ENCODE peak calls at places on chromosomes 13 and 19, in five cellular contexts. One of them, this sample, is unnamed.

GRCh38 chr19:29952646-29953045 is 10.6 kb downstream of the URI1 start:
- DNase-seq in heart left ventricle: no peak
- DNase-seq in stomach: no peak
- DNase-seq in breast epithelium: no peak
- DNase-seq in sigmoid colon: no peak
- DNase-seq in this sample: no peak

GRCh38 chr13:27425918-27426630 is 1.7 kb downstream of the GTF3A start:
- DNase-seq in heart left ventricle: peak
- DNase-seq in stomach: peak
- DNase-seq in breast epithelium: peak
- DNase-seq in sigmoid colon: peak
- DNase-seq in this sample: peak

GRCh38 chr19:932647-933552 is 7.1 kb downstream of the ARID3A start:
- DNase-seq in heart left ventricle: peak
- DNase-seq in stomach: peak
- DNase-seq in breast epithelium: peak
- DNase-seq in sigmoid colon: peak
- DNase-seq in this sample: peak

GRCh38 chr13:80132741-80133601 is 208.0 kb downstream of the SPRY2 start:
- DNase-seq in heart left ventricle: peak
- DNase-seq in stomach: peak
- DNase-seq in breast epithelium: no peak
- DNase-seq in sigmoid colon: peak
- DNase-seq in this sample: peak

GRCh38 chr19:40279120-40279551 is 6.0 kb downstream of the AKT2 start:
- DNase-seq in heart left ventricle: peak
- DNase-seq in stomach: no peak
- DNase-seq in breast epithelium: no peak
- DNase-seq in sigmoid colon: peak
- DNase-seq in this sample: no peak

GRCh38 chr13:69904784-69905183 is 202.8 kb upstream of the ATXN8OS start:
- DNase-seq in heart left ventricle: no peak
- DNase-seq in stomach: no peak
- DNase-seq in breast epithelium: no peak
- DNase-seq in sigmoid colon: no peak
- DNase-seq in this sample: no peak

GRCh38 chr13:50467156-50467814 is 376.2 kb downstream of the DLEU7 start:
- DNase-seq in heart left ventricle: no peak
- DNase-seq in stomach: no peak
- DNase-seq in breast epithelium: no peak
- DNase-seq in sigmoid colon: no peak
- DNase-seq in this sample: no peak

GRCh38 chr19:44003461-44004134 is 841 bp downstream of the ZNF230 start:
- DNase-seq in heart left ventricle: no peak
- DNase-seq in stomach: no peak
- DNase-seq in breast epithelium: no peak
- DNase-seq in sigmoid colon: no peak
- DNase-seq in this sample: peak

GRCh38 chr19:29805026-29805925 is 6.5 kb upstream of the CCNE1 start:
- DNase-seq in heart left ventricle: no peak
- DNase-seq in stomach: no peak
- DNase-seq in breast epithelium: no peak
- DNase-seq in sigmoid colon: no peak
- DNase-seq in this sample: no peak

GRCh38 chr19:12035220-12036172 is at the start of gene ZNF433:
- DNase-seq in heart left ventricle: peak
- DNase-seq in stomach: peak
- DNase-seq in breast epithelium: peak
- DNase-seq in sigmoid colon: peak
- DNase-seq in this sample: peak

GRCh38 chr13:48775804-48776203 is 122.1 kb downstream of the CYSLTR2 start:
- DNase-seq in heart left ventricle: no peak
- DNase-seq in stomach: no peak
- DNase-seq in breast epithelium: no peak
- DNase-seq in sigmoid colon: no peak
- DNase-seq in this sample: no peak

GRCh38 chr13:111912453-111912866 is 154.5 kb upstream of the SOX1 start:
- DNase-seq in heart left ventricle: no peak
- DNase-seq in stomach: no peak
- DNase-seq in breast epithelium: no peak
- DNase-seq in sigmoid colon: peak
- DNase-seq in this sample: peak

GRCh38 chr19:1855040-1855827 is 7.0 kb upstream of the REXO1 start:
- DNase-seq in heart left ventricle: peak
- DNase-seq in stomach: peak
- DNase-seq in breast epithelium: peak
- DNase-seq in sigmoid colon: peak
- DNase-seq in this sample: peak

GRCh38 chr13:101949681-101950080 is 452.2 kb downstream of the FGF14 start:
- DNase-seq in heart left ventricle: no peak
- DNase-seq in stomach: no peak
- DNase-seq in breast epithelium: no peak
- DNase-seq in sigmoid colon: no peak
- DNase-seq in this sample: no peak

GRCh38 chr19:11381535-11382369 is 2.4 kb downstream of the EPOR start:
- DNase-seq in heart left ventricle: peak
- DNase-seq in stomach: peak
- DNase-seq in breast epithelium: no peak
- DNase-seq in sigmoid colon: peak
- DNase-seq in this sample: peak

GRCh38 chr13:113629814-113630213 is 28.2 kb downstream of the ATP4B start:
- DNase-seq in heart left ventricle: no peak
- DNase-seq in stomach: no peak
- DNase-seq in breast epithelium: peak
- DNase-seq in sigmoid colon: peak
- DNase-seq in this sample: no peak

GRCh38 chr19:2212861-2213711 is 23.0 kb downstream of the PLEKHJ1 start:
- DNase-seq in heart left ventricle: no peak
- DNase-seq in stomach: peak
- DNase-seq in breast epithelium: no peak
- DNase-seq in sigmoid colon: no peak
- DNase-seq in this sample: no peak

GRCh38 chr19:7482584-7483439 is 6.0 kb downstream of the PEX11G start:
- DNase-seq in heart left ventricle: no peak
- DNase-seq in stomach: no peak
- DNase-seq in breast epithelium: no peak
- DNase-seq in sigmoid colon: no peak
- DNase-seq in this sample: peak

GRCh38 chr13:74077375-74077774 is 56.8 kb downstream of the KLF12 start:
- DNase-seq in heart left ventricle: no peak
- DNase-seq in stomach: no peak
- DNase-seq in breast epithelium: no peak
- DNase-seq in sigmoid colon: no peak
- DNase-seq in this sample: no peak

GRCh38 chr19:872266-872951 is 12.9 kb downstream of the CFD start:
- DNase-seq in heart left ventricle: peak
- DNase-seq in stomach: peak
- DNase-seq in breast epithelium: no peak
- DNase-seq in sigmoid colon: no peak
- DNase-seq in this sample: peak

GRCh38 chr19:28744943-28745342 is 468.0 kb downstream of the UQCRFS1 start:
- DNase-seq in heart left ventricle: no peak
- DNase-seq in stomach: no peak
- DNase-seq in breast epithelium: no peak
- DNase-seq in sigmoid colon: no peak
- DNase-seq in this sample: no peak

GRCh38 chr19:45804959-45805230 is 10.2 kb downstream of the RSPH6A start:
- DNase-seq in heart left ventricle: no peak
- DNase-seq in stomach: no peak
- DNase-seq in breast epithelium: no peak
- DNase-seq in sigmoid colon: no peak
- DNase-seq in this sample: no peak

GRCh38 chr19:29449371-29449770 is 76.4 kb upstream of the VSTM2B start:
- DNase-seq in heart left ventricle: no peak
- DNase-seq in stomach: no peak
- DNase-seq in breast epithelium: no peak
- DNase-seq in sigmoid colon: no peak
- DNase-seq in this sample: no peak

GRCh38 chr19:15781659-15782058 is 5.8 kb upstream of the OR10H5 start:
- DNase-seq in heart left ventricle: no peak
- DNase-seq in stomach: no peak
- DNase-seq in breast epithelium: no peak
- DNase-seq in sigmoid colon: no peak
- DNase-seq in this sample: no peak

GRCh38 chr13:85586422-85586831 is 212.8 kb downstream of the SLITRK6 start:
- DNase-seq in heart left ventricle: no peak
- DNase-seq in stomach: no peak
- DNase-seq in breast epithelium: no peak
- DNase-seq in sigmoid colon: no peak
- DNase-seq in this sample: no peak

GRCh38 chr19:35909684-35910035 is 1.6 kb upstream of the TYROBP start:
- DNase-seq in heart left ventricle: no peak
- DNase-seq in stomach: no peak
- DNase-seq in breast epithelium: no peak
- DNase-seq in sigmoid colon: no peak
- DNase-seq in this sample: no peak
- TF ChIP-seq POLR2A in heart left ventricle: no peak
- TF ChIP-seq POLR2A in stomach: no peak
- TF ChIP-seq POLR2A in breast epithelium: no peak
- TF ChIP-seq POLR2A in sigmoid colon: no peak
- TF ChIP-seq POLR2A in this sample: no peak

GRCh38 chr19:54440641-54441040 is 8.4 kb upstream of the LENG8 start:
- DNase-seq in heart left ventricle: no peak
- DNase-seq in stomach: no peak
- DNase-seq in breast epithelium: no peak
- DNase-seq in sigmoid colon: no peak
- DNase-seq in this sample: no peak

GRCh38 chr19:54435551-54436016 is 13.4 kb upstream of the LENG8 start:
- DNase-seq in heart left ventricle: no peak
- DNase-seq in stomach: no peak
- DNase-seq in breast epithelium: no peak
- DNase-seq in sigmoid colon: no peak
- DNase-seq in this sample: no peak

GRCh38 chr19:54436561-54437229 is 12.3 kb upstream of the LENG8 start:
- DNase-seq in heart left ventricle: no peak
- DNase-seq in stomach: no peak
- DNase-seq in breast epithelium: no peak
- DNase-seq in sigmoid colon: no peak
- DNase-seq in this sample: no peak

GRCh38 chr19:54436031-54436523 is 12.9 kb upstream of the LENG8 start:
- DNase-seq in heart left ventricle: no peak
- DNase-seq in stomach: no peak
- DNase-seq in breast epithelium: no peak
- DNase-seq in sigmoid colon: no peak
- DNase-seq in this sample: no peak

DNA sequence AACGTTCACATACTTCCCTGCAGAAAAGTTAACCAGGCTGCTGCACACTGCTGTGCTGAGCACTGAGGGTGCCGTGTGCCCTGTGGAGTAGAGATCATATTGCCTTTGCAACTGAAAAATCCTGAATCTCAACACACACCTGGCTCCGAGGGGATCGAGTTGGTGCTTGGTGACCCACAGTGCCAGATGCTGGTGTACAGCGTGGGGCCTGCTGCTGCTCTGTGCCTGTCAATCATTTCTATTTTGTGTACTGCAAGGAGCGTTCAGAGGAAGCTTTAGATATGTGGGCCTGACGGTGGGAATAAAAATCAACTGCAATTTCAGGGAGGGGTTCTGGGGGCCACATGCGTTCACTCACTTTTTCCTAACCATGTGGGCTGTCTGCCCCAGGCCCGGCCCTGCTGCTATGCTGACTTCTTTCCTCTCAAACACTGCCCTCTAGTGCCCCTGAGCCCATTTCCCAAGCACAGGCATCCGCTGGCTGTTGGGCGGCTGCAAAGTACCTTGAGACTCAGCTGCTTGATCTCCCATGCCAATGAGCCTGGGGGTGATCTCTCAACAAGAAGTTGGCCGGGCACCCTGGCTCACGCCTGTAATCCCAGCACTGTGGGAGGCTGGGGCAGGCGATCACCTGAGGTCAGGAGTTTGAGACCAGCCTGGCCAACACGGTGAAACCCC is 9.7 kb upstream of the LENG8 start:
- DNase-seq in heart left ventricle: no peak
- DNase-seq in stomach: peak
- DNase-seq in breast epithelium: peak
- DNase-seq in sigmoid colon: no peak
- DNase-seq in this sample: no peak
- TF ChIP-seq CTCF in heart left ventricle: peak
- TF ChIP-seq CTCF in stomach: peak
- TF ChIP-seq CTCF in breast epithelium: peak
- TF ChIP-seq CTCF in sigmoid colon: no peak
- TF ChIP-seq CTCF in this sample: no peak

DNA sequence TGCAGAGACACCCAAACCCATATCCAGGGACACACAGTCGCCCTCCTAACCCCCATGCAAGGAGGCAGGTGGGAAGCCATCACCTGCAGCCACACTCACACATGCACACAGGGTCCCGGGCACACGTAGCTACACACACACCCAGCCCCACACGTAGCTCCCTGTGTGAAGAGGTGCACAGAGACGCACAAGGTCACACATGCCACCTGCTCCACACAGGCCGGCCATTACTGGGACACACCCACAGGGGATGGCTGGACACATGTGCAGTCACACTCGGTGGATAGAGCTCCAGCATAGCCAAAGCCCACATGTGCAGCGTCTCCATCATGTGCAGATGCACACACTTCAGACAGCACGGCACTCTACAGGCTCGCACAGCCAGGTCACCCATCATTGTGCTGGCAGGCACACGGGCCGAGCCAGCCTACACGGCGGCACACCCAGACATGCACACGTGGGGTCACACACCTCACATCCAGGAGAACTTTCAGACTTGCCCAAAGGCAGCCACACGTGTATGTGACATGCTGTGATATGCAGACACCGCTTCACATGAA is 1.1 kb downstream of the ZNF835 start:
- DNase-seq in heart left ventricle: no peak
- DNase-seq in stomach: no peak
- DNase-seq in breast epithelium: no peak
- DNase-seq in sigmoid colon: no peak
- DNase-seq in this sample: no peak
- H3K4me3 ChIP-seq in heart left ventricle: peak
- H3K4me3 ChIP-seq in stomach: peak
- H3K4me3 ChIP-seq in breast epithelium: peak
- H3K4me3 ChIP-seq in sigmoid colon: peak
- H3K4me3 ChIP-seq in this sample: no peak

DNA sequence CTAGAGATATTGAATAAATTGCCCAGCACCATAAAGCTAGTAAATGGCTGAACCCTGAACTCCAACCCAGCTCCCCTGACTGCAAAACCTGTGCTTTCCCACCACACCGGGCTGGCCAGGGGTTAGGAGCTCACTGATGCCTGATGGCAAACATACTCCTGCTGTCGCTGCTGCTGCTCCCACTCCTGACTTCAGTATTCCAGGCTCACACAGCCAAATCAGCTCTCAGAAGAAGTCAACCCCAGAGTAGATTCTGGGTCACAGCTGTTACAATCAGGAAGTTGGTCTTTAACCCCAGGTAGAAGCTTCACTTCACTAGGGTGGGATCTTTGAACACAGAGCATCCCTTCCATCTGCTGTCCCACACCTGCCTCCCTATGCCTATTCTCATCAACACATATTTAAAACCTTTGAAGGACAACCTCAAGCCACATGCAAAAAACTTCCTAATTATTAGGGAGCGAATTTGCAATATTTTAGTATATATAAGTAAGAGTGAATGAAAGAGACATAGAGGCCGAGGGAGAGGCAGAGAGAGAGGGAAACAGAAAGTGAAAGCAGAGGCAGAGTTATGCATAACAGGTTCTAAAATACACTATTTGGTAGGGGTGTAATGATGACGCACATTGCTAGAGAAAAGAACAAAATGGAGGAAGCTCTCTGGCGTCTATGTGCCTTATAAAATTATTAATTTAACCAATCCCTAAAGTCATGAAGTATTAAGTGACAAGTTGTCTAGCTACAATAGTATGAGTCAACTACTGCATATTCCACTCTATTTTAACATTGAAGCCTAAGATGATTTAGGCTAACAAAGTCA is 99.4 kb upstream of the SERP2 start:
- DNase-seq in heart left ventricle: peak
- DNase-seq in stomach: no peak
- DNase-seq in breast epithelium: no peak
- DNase-seq in sigmoid colon: no peak
- DNase-seq in this sample: no peak
- TF ChIP-seq POLR2A in heart left ventricle: no peak
- TF ChIP-seq POLR2A in stomach: no peak
- TF ChIP-seq POLR2A in breast epithelium: no peak
- TF ChIP-seq POLR2A in sigmoid colon: no peak
- TF ChIP-seq POLR2A in this sample: no peak